ENCODE peak calls at places on chromosomes 11 and 22, in eight cellular contexts. One of them, this sample, is unnamed.

GRCh38 chr11:69920500-69921428 is 101.5 kb upstream of the FGF3 start:
- DNase-seq in activated CD4-positive, alpha-beta T cell treated with anti-CD3 and anti-CD28 coated beads, Interleukin-2, amount 50 U/mL, for 24 hours: no peak
- DNase-seq in activated T-cell treated with anti-CD3 and anti-CD28 coated beads, Interleukin-2, amount 50 U/mL, for 72 hours: no peak
- DNase-seq in BE2C: no peak
- DNase-seq in heart right ventricle: no peak
- DNase-seq in pulmonary artery endothelial cell: no peak
- DNase-seq in hippocampal formation: no peak
- DNase-seq in cardiac muscle cell: no peak
- DNase-seq in this sample: no peak

GRCh38 chr11:70650075-70650909 is 252.0 kb downstream of the CTTN start:
- DNase-seq in pulmonary artery endothelial cell: peak
- DNase-seq in cardiac muscle cell: peak
- DNase-seq in BE2C: no peak
- DNase-seq in hippocampal formation: peak
- DNase-seq in activated CD4-positive, alpha-beta T cell treated with anti-CD3 and anti-CD28 coated beads, Interleukin-2, amount 50 U/mL, for 24 hours: no peak
- DNase-seq in activated T-cell treated with anti-CD3 and anti-CD28 coated beads, Interleukin-2, amount 50 U/mL, for 72 hours: peak
- DNase-seq in heart right ventricle: peak
- DNase-seq in this sample: peak

GRCh38 chr11:103069367-103069766 is 22.6 kb downstream of the DCUN1D5 start:
- DNase-seq in BE2C: no peak
- DNase-seq in heart right ventricle: no peak
- DNase-seq in hippocampal formation: no peak
- DNase-seq in pulmonary artery endothelial cell: no peak
- DNase-seq in activated CD4-positive, alpha-beta T cell treated with anti-CD3 and anti-CD28 coated beads, Interleukin-2, amount 50 U/mL, for 24 hours: no peak
- DNase-seq in activated T-cell treated with anti-CD3 and anti-CD28 coated beads, Interleukin-2, amount 50 U/mL, for 72 hours: no peak
- DNase-seq in cardiac muscle cell: no peak
- DNase-seq in this sample: no peak

GRCh38 chr11:72413914-72414628 is 20.3 kb downstream of the CLPB start:
- DNase-seq in hippocampal formation: peak
- DNase-seq in pulmonary artery endothelial cell: peak
- DNase-seq in activated CD4-positive, alpha-beta T cell treated with anti-CD3 and anti-CD28 coated beads, Interleukin-2, amount 50 U/mL, for 24 hours: peak
- DNase-seq in heart right ventricle: peak
- DNase-seq in cardiac muscle cell: peak
- DNase-seq in BE2C: peak
- DNase-seq in activated T-cell treated with anti-CD3 and anti-CD28 coated beads, Interleukin-2, amount 50 U/mL, for 72 hours: peak
- DNase-seq in this sample: peak

GRCh38 chr11:122167100-122167499 is 51.1 kb upstream of the BLID start:
- DNase-seq in activated CD4-positive, alpha-beta T cell treated with anti-CD3 and anti-CD28 coated beads, Interleukin-2, amount 50 U/mL, for 24 hours: no peak
- DNase-seq in cardiac muscle cell: peak
- DNase-seq in heart right ventricle: no peak
- DNase-seq in pulmonary artery endothelial cell: peak
- DNase-seq in activated T-cell treated with anti-CD3 and anti-CD28 coated beads, Interleukin-2, amount 50 U/mL, for 72 hours: no peak
- DNase-seq in hippocampal formation: no peak
- DNase-seq in BE2C: no peak
- DNase-seq in this sample: no peak

GRCh38 chr22:24053481-24054226 is 42.5 kb downstream of the CABIN1 start:
- DNase-seq in pulmonary artery endothelial cell: no peak
- DNase-seq in BE2C: no peak
- DNase-seq in activated CD4-positive, alpha-beta T cell treated with anti-CD3 and anti-CD28 coated beads, Interleukin-2, amount 50 U/mL, for 24 hours: no peak
- DNase-seq in activated T-cell treated with anti-CD3 and anti-CD28 coated beads, Interleukin-2, amount 50 U/mL, for 72 hours: no peak
- DNase-seq in hippocampal formation: no peak
- DNase-seq in heart right ventricle: no peak
- DNase-seq in cardiac muscle cell: no peak
- DNase-seq in this sample: no peak

GRCh38 chr11:109247071-109247470 is 174.9 kb upstream of the C11orf87 start:
- DNase-seq in activated CD4-positive, alpha-beta T cell treated with anti-CD3 and anti-CD28 coated beads, Interleukin-2, amount 50 U/mL, for 24 hours: no peak
- DNase-seq in BE2C: no peak
- DNase-seq in activated T-cell treated with anti-CD3 and anti-CD28 coated beads, Interleukin-2, amount 50 U/mL, for 72 hours: no peak
- DNase-seq in cardiac muscle cell: no peak
- DNase-seq in hippocampal formation: no peak
- DNase-seq in pulmonary artery endothelial cell: no peak
- DNase-seq in heart right ventricle: no peak
- DNase-seq in this sample: no peak

GRCh38 chr22:50600541-50600940 is at the start of gene MAPK8IP2:
- DNase-seq in hippocampal formation: no peak
- DNase-seq in BE2C: peak
- DNase-seq in activated CD4-positive, alpha-beta T cell treated with anti-CD3 and anti-CD28 coated beads, Interleukin-2, amount 50 U/mL, for 24 hours: no peak
- DNase-seq in activated T-cell treated with anti-CD3 and anti-CD28 coated beads, Interleukin-2, amount 50 U/mL, for 72 hours: no peak
- DNase-seq in pulmonary artery endothelial cell: no peak
- DNase-seq in heart right ventricle: no peak
- DNase-seq in cardiac muscle cell: no peak
- DNase-seq in this sample: no peak

GRCh38 chr11:8288824-8289223 is 25.1 kb upstream of the LMO1 start:
- DNase-seq in activated CD4-positive, alpha-beta T cell treated with anti-CD3 and anti-CD28 coated beads, Interleukin-2, amount 50 U/mL, for 24 hours: no peak
- DNase-seq in heart right ventricle: no peak
- DNase-seq in hippocampal formation: no peak
- DNase-seq in pulmonary artery endothelial cell: no peak
- DNase-seq in activated T-cell treated with anti-CD3 and anti-CD28 coated beads, Interleukin-2, amount 50 U/mL, for 72 hours: no peak
- DNase-seq in cardiac muscle cell: no peak
- DNase-seq in BE2C: no peak
- DNase-seq in this sample: no peak

GRCh38 chr22:30396871-30397655 is at the start of gene SEC14L2:
- DNase-seq in activated CD4-positive, alpha-beta T cell treated with anti-CD3 and anti-CD28 coated beads, Interleukin-2, amount 50 U/mL, for 24 hours: peak
- DNase-seq in heart right ventricle: peak
- DNase-seq in BE2C: peak
- DNase-seq in activated T-cell treated with anti-CD3 and anti-CD28 coated beads, Interleukin-2, amount 50 U/mL, for 72 hours: peak
- DNase-seq in hippocampal formation: peak
- DNase-seq in cardiac muscle cell: peak
- DNase-seq in pulmonary artery endothelial cell: no peak
- DNase-seq in this sample: no peak

GRCh38 chr22:49937758-49938564 is 19.5 kb downstream of the CRELD2 start:
- DNase-seq in activated T-cell treated with anti-CD3 and anti-CD28 coated beads, Interleukin-2, amount 50 U/mL, for 72 hours: no peak
- DNase-seq in activated CD4-positive, alpha-beta T cell treated with anti-CD3 and anti-CD28 coated beads, Interleukin-2, amount 50 U/mL, for 24 hours: no peak
- DNase-seq in cardiac muscle cell: peak
- DNase-seq in hippocampal formation: peak
- DNase-seq in pulmonary artery endothelial cell: no peak
- DNase-seq in heart right ventricle: peak
- DNase-seq in BE2C: no peak
- DNase-seq in this sample: no peak

GRCh38 chr11:119041821-119042514 is 11.3 kb upstream of the SLC37A4 start:
- DNase-seq in hippocampal formation: no peak
- DNase-seq in activated CD4-positive, alpha-beta T cell treated with anti-CD3 and anti-CD28 coated beads, Interleukin-2, amount 50 U/mL, for 24 hours: no peak
- DNase-seq in heart right ventricle: no peak
- DNase-seq in BE2C: no peak
- DNase-seq in pulmonary artery endothelial cell: no peak
- DNase-seq in activated T-cell treated with anti-CD3 and anti-CD28 coated beads, Interleukin-2, amount 50 U/mL, for 72 hours: no peak
- DNase-seq in cardiac muscle cell: no peak
- DNase-seq in this sample: no peak

GRCh38 chr22:47064016-47064415 is 301.6 kb downstream of the TBC1D22A start:
- DNase-seq in heart right ventricle: no peak
- DNase-seq in pulmonary artery endothelial cell: no peak
- DNase-seq in activated T-cell treated with anti-CD3 and anti-CD28 coated beads, Interleukin-2, amount 50 U/mL, for 72 hours: no peak
- DNase-seq in activated CD4-positive, alpha-beta T cell treated with anti-CD3 and anti-CD28 coated beads, Interleukin-2, amount 50 U/mL, for 24 hours: no peak
- DNase-seq in BE2C: no peak
- DNase-seq in hippocampal formation: no peak
- DNase-seq in cardiac muscle cell: no peak
- DNase-seq in this sample: no peak

GRCh38 chr22:44545773-44546172 is 47.7 kb upstream of the RTL6 start:
- DNase-seq in BE2C: no peak
- DNase-seq in hippocampal formation: no peak
- DNase-seq in cardiac muscle cell: no peak
- DNase-seq in activated CD4-positive, alpha-beta T cell treated with anti-CD3 and anti-CD28 coated beads, Interleukin-2, amount 50 U/mL, for 24 hours: no peak
- DNase-seq in heart right ventricle: no peak
- DNase-seq in activated T-cell treated with anti-CD3 and anti-CD28 coated beads, Interleukin-2, amount 50 U/mL, for 72 hours: no peak
- DNase-seq in pulmonary artery endothelial cell: no peak
- DNase-seq in this sample: no peak